ENCODE peak calls at places on chromosomes 4 and X, in six cellular contexts. S, Q, I, F, X and D are unnamed samples.

GRCh38 chrX:43064096-43064495 is 286.1 kb upstream of the PPP1R2C start:
- DNase-seq in X (no peak), F (no peak), I (no peak), S (no peak), Q (no peak), D (no peak)

GRCh38 chr4:110022457-110022856 is 109.8 kb downstream of the EGF start:
- DNase-seq in F (no peak), X (no peak), I (no peak), S (no peak), Q (no peak), D (no peak)

GRCh38 chr4:109005523-109005922 is 242.7 kb upstream of the ETNPPL start:
- DNase-seq in X (no peak), F (no peak), S (no peak), I (no peak), Q (no peak), D (no peak)

GRCh38 chr4:142406051-142406549 is 440.0 kb downstream of the INPP4B start:
- DNase-seq in I (no peak), F (peak), S (no peak), X (no peak), Q (no peak), D (no peak)

GRCh38 chrX:154022716-154023115 is 3.0 kb upstream of the IRAK1 start:
- DNase-seq in X (no peak), S (no peak), F (no peak), I (no peak), Q (no peak), D (no peak)

GRCh38 chr4:53943345-53944085 is 120.9 kb downstream of the CHIC2 start:
- DNase-seq in I (no peak), F (no peak), Q (no peak), X (no peak), S (no peak), D (no peak)

GRCh38 chr4:17781072-17781830 is at the start of gene FAM184B:
- DNase-seq in X (peak), I (no peak), F (no peak), S (no peak), Q (peak), D (no peak)

GRCh38 chr4:11418610-11419009 is 10.1 kb downstream of the HS3ST1 start:
- DNase-seq in X (no peak), I (no peak), Q (no peak), F (no peak), S (no peak), D (no peak)

GRCh38 chrX:9144643-9145290 is 110.8 kb upstream of the FAM9B start:
- DNase-seq in Q (no peak), I (no peak), X (no peak), S (no peak), F (no peak), D (no peak)

GRCh38 chr4:128796934-128797333 is 12.6 kb upstream of the JADE1 start:
- DNase-seq in I (no peak), Q (no peak), F (no peak), X (no peak), S (no peak), D (no peak)

GRCh38 chr4:174847801-174848427 is 18.9 kb upstream of the GLRA3 start:
- DNase-seq in Q (no peak), I (no peak), S (no peak), X (no peak), F (no peak), D (no peak)

GRCh38 chr4:588351-588849 is 12.3 kb upstream of the TMEM271 start:
- DNase-seq in S (no peak), Q (no peak), X (no peak), I (no peak), F (no peak), D (no peak)

GRCh38 chr4:113435893-113436292 is 325.6 kb downstream of the CAMK2D start:
- DNase-seq in I (no peak), F (no peak), X (no peak), S (no peak), Q (no peak), D (no peak)

GRCh38 chr4:176781739-176782100 is 11.0 kb downstream of the VEGFC start:
- DNase-seq in Q (no peak), S (no peak), X (no peak), F (no peak), I (no peak), D (no peak)

GRCh38 chr4:40587826-40588225 is 41.8 kb downstream of the RBM47 start:
- DNase-seq in Q (no peak), I (no peak), S (no peak), X (no peak), F (no peak), D (no peak)

GRCh38 chrX:19846995-19847790 is 40.2 kb downstream of the SH3KBP1 start:
- DNase-seq in X (no peak), F (no peak), S (peak), Q (no peak), I (no peak), D (no peak)

GRCh38 chr4:56804551-56804950 is 16.9 kb downstream of the SPINK2 start:
- DNase-seq in X (no peak), S (no peak), F (peak), Q (no peak), I (no peak), D (no peak)

GRCh38 chrX:130895299-130895698 is 7.7 kb downstream of the ENOX2 start:
- DNase-seq in Q (no peak), F (no peak), X (no peak), S (no peak), I (no peak), D (no peak)

GRCh38 chrX:122552291-122552800 is 631.7 kb upstream of the GRIA3 start:
- DNase-seq in S (no peak), X (no peak), Q (no peak), I (no peak), F (no peak), D (no peak)

GRCh38 chr4:19987746-19988145 is 264.0 kb upstream of the SLIT2 start:
- DNase-seq in F (no peak), X (no peak), Q (no peak), I (no peak), S (no peak), D (no peak)

GRCh38 chr4:101288365-101289145 is 58.8 kb downstream of the PPP3CA start:
- DNase-seq in X (no peak), S (no peak), Q (no peak), F (no peak), I (no peak), D (no peak)

GRCh38 chr4:76199664-76200211 is 13.9 kb downstream of the SCARB2 start:
- DNase-seq in I (no peak), Q (no peak), X (no peak), S (no peak), F (peak), D (peak)

GRCh38 chrX:95675794-95676193 is 1008.8 kb upstream of the DIAPH2 start:
- DNase-seq in X (no peak), F (no peak), S (no peak), Q (no peak), I (no peak), D (no peak)

GRCh38 chr4:126604273-126604867 is 1028.4 kb upstream of the INTU start:
- DNase-seq in X (no peak), Q (no peak), I (peak), S (peak), F (no peak), D (no peak)

GRCh38 chrX:33840176-33840575 is 291.9 kb downstream of the FAM47A start:
- DNase-seq in F (no peak), Q (no peak), I (no peak), X (no peak), S (no peak), D (no peak)

GRCh38 chrX:104310084-104310483 is 55.4 kb upstream of the ESX1 start:
- DNase-seq in F (no peak), I (no peak), S (no peak), X (no peak), Q (no peak), D (no peak)

GRCh38 chr4:10157478-10158354 is 41.1 kb upstream of the WDR1 start:
- DNase-seq in X (peak), F (peak), S (peak), Q (peak), I (peak), D (peak)

GRCh38 chr4:10243856-10244255 is 127.3 kb upstream of the WDR1 start:
- DNase-seq in F (no peak), I (no peak), X (no peak), Q (no peak), S (no peak), D (no peak)

GRCh38 chr4:131013226-131013625 is 1917.3 kb downstream of the C4orf33 start:
- DNase-seq in X (no peak), S (no peak), F (no peak), Q (no peak), I (no peak), D (no peak)

GRCh38 chrX:139691493-139691842 is 16.5 kb downstream of the MCF2 start:
- DNase-seq in Q (no peak), X (no peak), F (no peak), S (no peak), I (no peak), D (no peak)

GRCh38 chr4:115325836-115326235 is 212.4 kb upstream of the NDST4 start:
- DNase-seq in Q (no peak), X (no peak), S (no peak), I (no peak), F (no peak), D (no peak)

GRCh38 chrX:154368630-154369452 is 5.6 kb downstream of the FLNA start:
- DNase-seq in Q (peak), F (peak), I (peak), S (peak), X (no peak), D (no peak)

GRCh38 chr4:23890369-23891063 is 669 bp upstream of the PPARGC1A start:
- DNase-seq in S (no peak), X (no peak), F (no peak), I (no peak), Q (no peak), D (no peak)

GRCh38 chrX:53050841-53051240 is 2.3 kb downstream of the GPR173 start:
- DNase-seq in F (no peak), I (no peak), X (no peak), S (no peak), Q (no peak), D (no peak)

GRCh38 chr4:77044458-77045124 is 31.2 kb downstream of the CCNI start:
- DNase-seq in F (peak), X (no peak), Q (no peak), I (peak), S (peak), D (no peak)

GRCh38 chr4:153555730-153556440 is 89.7 kb downstream of the TMEM131L start:
- DNase-seq in I (peak), X (no peak), F (no peak), Q (no peak), S (no peak), D (no peak)

GRCh38 chrX:123833387-123833786 is 26.5 kb upstream of the XIAP start:
- DNase-seq in Q (peak), S (peak), F (peak), X (peak), I (peak), D (peak)

GRCh38 chr4:169092889-169093522 is 83.0 kb upstream of the CBR4 start:
- DNase-seq in X (no peak), S (no peak), Q (no peak), I (no peak), F (no peak), D (no peak)

GRCh38 chr4:102625232-102625930 is 124.2 kb downstream of the NFKB1 start:
- DNase-seq in X (no peak), F (no peak), I (peak), Q (peak), S (no peak), D (peak)

GRCh38 chr4:52657630-52658501 is 1.2 kb downstream of the USP46 start:
- DNase-seq in Q (no peak), I (no peak), F (no peak), S (peak), X (peak), D (no peak)

GRCh38 chrX:65196758-65197371 is 220.6 kb upstream of the ZC4H2 start:
- DNase-seq in I (peak), Q (no peak), S (no peak), F (no peak), X (peak), D (no peak)
- TF ChIP-seq POLR2A in I (peak), Q (no peak), S (no peak), F (no peak), X (peak), D (no peak)

GRCh38 chr4:181008164-181008563 is 1235.0 kb upstream of the TENM3 start:
- DNase-seq in Q (no peak), X (no peak), I (peak), F (no peak), S (no peak), D (no peak)
- TF ChIP-seq TAF1 in Q (no peak), X (no peak), I (no peak), F (no peak), S (no peak), D (no peak)

DNA sequence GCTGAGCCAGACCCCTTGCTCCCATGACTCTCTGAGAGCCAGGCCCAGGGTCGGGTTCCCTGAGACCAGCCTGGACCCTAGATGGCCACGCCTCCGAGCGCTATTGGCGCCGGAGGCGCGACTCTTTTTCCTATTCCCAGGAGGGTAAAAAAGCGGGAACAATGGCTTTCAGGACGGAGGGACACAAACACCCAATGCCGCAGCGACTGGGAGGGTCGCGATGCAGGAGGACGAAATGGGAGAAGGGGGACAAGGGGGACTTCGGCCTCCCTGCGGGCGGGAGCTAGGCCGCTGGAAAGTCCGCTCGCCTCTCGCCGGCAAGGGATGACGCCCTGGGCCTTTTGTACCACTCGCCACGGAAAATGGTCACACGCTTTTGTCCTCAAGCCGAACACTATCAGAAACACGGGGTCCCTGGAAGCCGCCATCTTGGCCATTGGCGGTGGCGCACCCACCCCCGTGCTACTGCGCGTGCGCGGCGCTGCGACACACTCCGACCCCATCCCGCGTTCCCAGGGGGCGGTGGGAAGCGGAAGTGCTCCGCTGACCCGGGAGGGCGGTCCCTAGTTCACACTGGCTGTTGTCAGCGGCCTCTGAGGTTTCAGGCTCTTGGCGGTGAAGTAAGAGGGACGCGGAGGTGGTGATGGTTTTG is 98.4 kb downstream of the ZNF674 start:
- DNase-seq in Q (peak), X (peak), I (peak), S (peak), F (peak), D (peak)
- TF ChIP-seq POLR2A in Q (peak), X (peak), I (peak), S (peak), F (peak), D (peak)

GRCh38 chr4:123477804-123478209 is 81.2 kb downstream of the SPRY1 start:
- DNase-seq in S (no peak), Q (no peak), I (peak), F (no peak), X (no peak), D (no peak)
- TF ChIP-seq TAF1 in S (no peak), Q (no peak), I (no peak), F (no peak), X (no peak), D (no peak)

DNA sequence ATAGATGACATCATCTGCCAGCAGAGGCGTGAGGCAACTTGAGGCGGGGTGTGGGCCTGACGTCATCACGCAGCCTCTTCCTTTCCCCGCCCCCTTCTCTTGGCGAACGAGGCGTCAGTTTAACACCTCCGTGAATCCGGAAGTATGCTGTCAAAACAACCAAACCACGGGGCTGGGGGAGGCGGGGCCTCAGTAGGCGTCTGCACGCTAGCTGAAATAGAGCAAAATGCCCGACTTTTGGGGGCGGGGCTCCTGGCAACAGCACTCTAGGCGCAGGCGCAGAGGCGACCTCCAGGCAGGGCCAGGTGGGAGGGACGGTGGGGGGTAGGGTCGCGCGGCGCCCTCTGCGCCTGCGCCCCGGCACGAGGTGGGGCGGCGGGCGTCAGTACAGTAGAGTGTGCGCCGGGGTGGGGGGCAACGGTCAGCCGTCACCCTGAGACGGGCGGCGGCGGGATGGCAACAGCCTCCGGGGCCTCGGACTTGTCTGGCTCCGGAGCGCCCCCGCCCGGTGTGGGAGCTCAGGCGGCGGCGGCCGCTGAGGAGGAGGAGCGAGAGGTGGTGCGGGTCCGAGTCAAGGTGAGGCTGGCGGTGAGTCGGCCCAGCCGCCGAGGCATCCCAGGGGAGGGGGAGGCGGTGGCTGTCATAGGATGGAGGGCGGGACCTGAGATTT is at the start of gene TBC1D25:
- DNase-seq in X (peak), S (peak), Q (peak), F (peak), I (peak), D (peak)
- TF ChIP-seq POLR2A in X (no peak), S (peak), Q (no peak), F (peak), I (no peak), D (peak)